ENCODE peak calls at places on chromosomes 2 and 18, in six cellular contexts. Q, E, O, B, Y and I are unnamed samples.

GRCh38 chr2:44572196-44572900 is 210.6 kb downstream of the CAMKMT start:
- DNase-seq in E (no peak), B (no peak), O (peak; percentile 75), Q (no peak), Y (peak; percentile 43), I (no peak)

GRCh38 chr18:72866901-72867701 is 686 bp downstream of the NETO1 start:
- DNase-seq in Y (peak; percentile 32), E (no peak), Q (no peak), B (no peak), O (no peak), I (no peak)

GRCh38 chr2:241031436-241032165 is 33.2 kb downstream of the SNED1 start:
- DNase-seq in E (no peak), Y (no peak), B (no peak), Q (no peak), O (no peak), I (no peak)

GRCh38 chr2:64085936-64086335 is 58.3 kb downstream of the PELI1 start:
- DNase-seq in B (no peak), E (no peak), Y (no peak), Q (no peak), O (no peak), I (no peak)

GRCh38 chr2:128425731-128426620 is 107.3 kb upstream of the HS6ST1 start:
- DNase-seq in Y (peak; percentile 61), Q (peak; percentile 8), B (no peak), O (no peak), E (no peak), I (no peak)

GRCh38 chr2:75571730-75572430 is 11.1 kb upstream of the EVA1A start:
- DNase-seq in Y (peak; percentile 52), E (no peak), Q (no peak), O (no peak), B (no peak), I (no peak)

GRCh38 chr2:27977623-27978312 is 87.2 kb downstream of the BABAM2 start:
- DNase-seq in Q (no peak), Y (peak; percentile 94), B (peak; percentile 37), E (peak; percentile 39), O (peak; percentile 91), I (no peak)

GRCh38 chr2:233778030-233778429 is at the start of gene MROH2A:
- DNase-seq in O (no peak), Q (no peak), Y (no peak), E (no peak), B (no peak), I (no peak)

GRCh38 chr18:12029786-12030571 is 48.7 kb downstream of the IMPA2 start:
- DNase-seq in B (no peak), O (no peak), E (no peak), Q (no peak), Y (no peak), I (no peak)

GRCh38 chr18:79558196-79559120 is 121.1 kb upstream of the CTDP1 start:
- DNase-seq in Q (peak; percentile 20), Y (no peak), E (no peak), O (no peak), B (no peak), I (no peak)